ENCODE peak calls at places on chromosomes 6 and 20, in eight cellular contexts. Y is GM23248; N is NCI-H748 treated with DMSO at 0.1 percent for 48 hours; F is amniotic stem cell; V is SW480; B is HS-5; L is stimulated activated CD4-positive, alpha-beta T cell treated with anti-CD3 and anti-CD28 coated beads, Interleukin-12 subunit alpha, Interleukin-12 subunit beta, amount 100 ng/mL, for 24 hours; O is naive thymus-derived CD8-positive, alpha-beta T cell. C is an unnamed sample.

GRCh38 chr6:170265655-170266054 is 25.2 kb downstream of the DLL1 start:
- DNase-seq in Y (no peak), N (peak; percentile 73), F (no peak), V (peak; percentile 64), B (no peak), L (no peak), O (no peak), C (no peak)

GRCh38 chr6:169624785-169625184 is 77.0 kb downstream of the WDR27 start:
- DNase-seq in Y (no peak), N (no peak), F (no peak), V (no peak), B (no peak), L (no peak), O (no peak), C (no peak)

GRCh38 chr20:1319462-1319861 is 9.5 kb downstream of the SDCBP2 start:
- DNase-seq in Y (no peak), N (no peak), F (no peak), V (no peak), B (no peak), L (no peak), O (no peak), C (no peak)

GRCh38 chr6:168956141-168956838 is 297.4 kb downstream of the THBS2 start:
- DNase-seq in Y (peak; percentile 54), N (no peak), F (no peak), V (no peak), B (no peak), L (no peak), O (no peak), C (no peak)

GRCh38 chr6:170208651-170209353 is 82.1 kb downstream of the DLL1 start:
- DNase-seq in Y (no peak), N (no peak), F (no peak), V (no peak), B (no peak), L (no peak), O (no peak), C (no peak)

GRCh38 chr6:14616611-14617010 is 499.0 kb downstream of the CD83 start:
- DNase-seq in Y (peak; percentile 12), N (no peak), F (no peak), V (no peak), B (no peak), L (no peak), O (no peak), C (no peak)

GRCh38 chr6:31715022-31715683 is at the start of gene LY6G6D:
- DNase-seq in Y (no peak), N (no peak), F (no peak), V (no peak), B (no peak), L (no peak), O (no peak), C (no peak)

GRCh38 chr20:258963-259362 is 1.4 kb downstream of the DEFB132 start:
- DNase-seq in Y (peak; percentile 31), N (no peak), F (no peak), V (peak; percentile 54), B (no peak), L (no peak), O (no peak), C (no peak)

GRCh38 chr20:2708073-2708415 is 15.5 kb downstream of the EBF4 start:
- DNase-seq in Y (no peak), N (no peak), F (no peak), V (no peak), B (no peak), L (no peak), O (no peak), C (no peak)

GRCh38 chr20:6157345-6157744 is 34.5 kb upstream of the FERMT1 start:
- DNase-seq in Y (peak; percentile 6), N (no peak), F (no peak), V (no peak), B (no peak), L (no peak), O (no peak), C (no peak)